ENCODE peak calls at places on chromosomes 13 and 19, in five cellular contexts. Q is psoas muscle, M is WERI-Rb-1, D is pancreas, H is esophagus squamous epithelium. E is an unnamed sample.

GRCh38 chr13:90445179-90445578 is 902.3 kb upstream of the MIR17HG start:
- DNase-seq in Q (no peak), D (no peak), M (no peak), H (no peak), E (no peak)

GRCh38 chr13:98474292-98474691 is 102.6 kb downstream of the STK24 start:
- DNase-seq in D (no peak), H (no peak), Q (no peak), M (no peak), E (no peak)

GRCh38 chr13:73210218-73210883 is 151.5 kb downstream of the KLF5 start:
- DNase-seq in Q (no peak), M (no peak), H (no peak), D (no peak), E (peak)

GRCh38 chr13:49098198-49098597 is 121.9 kb upstream of the MLNR start:
- DNase-seq in M (no peak), H (no peak), Q (no peak), D (no peak), E (no peak)

GRCh38 chr19:2336528-2337328 is 8.2 kb downstream of the SPPL2B start:
- DNase-seq in D (no peak), H (no peak), M (no peak), Q (no peak), E (no peak)

GRCh38 chr19:29662604-29663404 is 2.5 kb upstream of the PLEKHF1 start:
- DNase-seq in M (no peak), Q (peak), H (no peak), D (peak), E (peak)

GRCh38 chr13:27043013-27043412 is 128.6 kb downstream of the USP12 start:
- DNase-seq in Q (no peak), D (no peak), M (no peak), H (no peak), E (peak)

GRCh38 chr13:44760434-44760833 is 184.3 kb upstream of the TSC22D1 start:
- DNase-seq in H (no peak), Q (no peak), D (no peak), M (no peak), E (no peak)

GRCh38 chr19:44002566-44003460 is at the start of gene ZNF230:
- DNase-seq in Q (peak), H (peak), M (peak), D (peak), E (peak)

GRCh38 chr13:97460004-97460756 is 26.2 kb downstream of the RAP2A start:
- DNase-seq in Q (no peak), M (no peak), D (no peak), H (no peak), E (no peak)

GRCh38 chr13:25848822-25849740 is 202.7 kb downstream of the SHISA2 start:
- DNase-seq in H (no peak), M (no peak), Q (no peak), D (no peak), E (no peak)

GRCh38 chr13:109146912-109147624 is 517.7 kb downstream of the MYO16 start:
- DNase-seq in H (no peak), M (no peak), Q (no peak), D (no peak), E (no peak)

DNA sequence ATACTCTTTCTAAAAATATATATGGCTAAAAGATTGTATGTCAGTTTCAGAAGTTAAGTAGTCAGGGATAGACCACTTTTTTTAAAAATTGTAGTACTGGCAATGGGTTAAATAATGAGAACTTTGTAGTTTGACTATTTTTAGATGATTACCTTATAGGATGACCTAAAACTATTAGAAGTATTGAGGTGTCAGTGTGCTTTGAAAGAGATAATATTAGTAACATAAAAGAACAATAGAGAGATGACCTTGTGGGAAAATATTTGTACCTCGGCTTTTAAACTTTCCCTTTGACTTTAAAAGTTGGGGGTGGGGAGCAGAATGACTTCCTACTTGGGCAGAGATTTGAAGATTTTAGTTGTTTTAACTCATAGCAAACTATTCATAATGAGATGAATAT is 48.3 kb downstream of the SLAIN1 start:
- DNase-seq in H (no peak), Q (no peak), M (no peak), D (no peak), E (no peak)
- TF ChIP-seq CTCF in H (no peak), Q (no peak), M (no peak), D (no peak), E (no peak)

GRCh38 chr19:37056776-37057175 is 21.5 kb upstream of the ZNF420 start:
- DNase-seq in M (no peak), H (no peak), Q (no peak), D (no peak), E (no peak)
- H3K4me3 ChIP-seq in M (no peak), H (no peak), Q (no peak), D (no peak), E (no peak)

GRCh38 chr13:46210362-46211083 is 1.2 kb upstream of the LRRC63 start:
- DNase-seq in H (no peak), Q (no peak), M (no peak), D (no peak), E (no peak)
- TF ChIP-seq CTCF in H (no peak), Q (no peak), M (no peak), D (no peak), E (no peak)

DNA sequence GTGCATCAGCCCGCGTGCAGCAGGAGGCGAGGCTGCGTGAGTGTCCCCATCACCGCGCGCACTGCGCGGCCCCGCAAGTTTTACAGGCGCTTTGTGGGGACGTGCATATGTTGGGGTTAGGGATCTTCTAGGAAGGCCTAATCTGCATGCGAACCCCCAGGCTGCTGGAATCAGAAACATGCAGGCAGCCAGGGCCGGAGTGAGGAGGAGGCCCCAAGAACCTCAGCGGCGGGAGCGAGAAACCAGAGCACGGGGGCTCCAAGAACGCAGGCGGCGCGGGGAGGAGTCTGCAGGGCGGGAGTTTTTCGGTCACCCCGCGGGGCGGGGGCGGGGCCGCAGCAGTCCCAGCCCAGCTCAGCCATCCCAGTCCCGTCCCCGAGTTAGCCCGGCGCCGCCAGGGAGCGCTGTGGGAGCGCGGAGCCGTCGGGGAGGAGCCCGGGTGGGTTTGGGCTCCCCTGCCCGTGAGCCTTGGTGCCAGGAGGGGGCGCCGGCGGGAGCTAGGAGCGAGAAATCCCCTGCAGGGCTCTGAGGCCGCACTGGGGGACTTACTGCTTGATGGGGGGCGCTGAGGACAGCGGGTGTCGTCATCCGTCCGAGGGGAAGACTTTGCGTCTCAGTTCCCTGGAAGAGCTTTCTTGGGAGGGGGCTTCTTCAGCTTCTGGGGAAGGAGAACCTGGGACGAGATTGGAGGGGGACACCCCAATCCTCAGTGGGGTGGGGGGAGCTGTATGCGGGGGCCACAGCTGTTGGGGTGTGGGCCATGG is 933 bp upstream of the NRTN start:
- DNase-seq in M (peak), Q (peak), D (peak), H (no peak), E (peak)
- H3K4me3 ChIP-seq in M (peak), Q (peak), D (no peak), H (no peak), E (peak)

GRCh38 chr19:14416743-14417214 is 2.4 kb downstream of the DDX39A start:
- DNase-seq in M (no peak), H (no peak), D (no peak), Q (no peak), E (no peak)
- TF ChIP-seq CTCF in M (no peak), H (no peak), D (no peak), Q (no peak), E (no peak)

DNA sequence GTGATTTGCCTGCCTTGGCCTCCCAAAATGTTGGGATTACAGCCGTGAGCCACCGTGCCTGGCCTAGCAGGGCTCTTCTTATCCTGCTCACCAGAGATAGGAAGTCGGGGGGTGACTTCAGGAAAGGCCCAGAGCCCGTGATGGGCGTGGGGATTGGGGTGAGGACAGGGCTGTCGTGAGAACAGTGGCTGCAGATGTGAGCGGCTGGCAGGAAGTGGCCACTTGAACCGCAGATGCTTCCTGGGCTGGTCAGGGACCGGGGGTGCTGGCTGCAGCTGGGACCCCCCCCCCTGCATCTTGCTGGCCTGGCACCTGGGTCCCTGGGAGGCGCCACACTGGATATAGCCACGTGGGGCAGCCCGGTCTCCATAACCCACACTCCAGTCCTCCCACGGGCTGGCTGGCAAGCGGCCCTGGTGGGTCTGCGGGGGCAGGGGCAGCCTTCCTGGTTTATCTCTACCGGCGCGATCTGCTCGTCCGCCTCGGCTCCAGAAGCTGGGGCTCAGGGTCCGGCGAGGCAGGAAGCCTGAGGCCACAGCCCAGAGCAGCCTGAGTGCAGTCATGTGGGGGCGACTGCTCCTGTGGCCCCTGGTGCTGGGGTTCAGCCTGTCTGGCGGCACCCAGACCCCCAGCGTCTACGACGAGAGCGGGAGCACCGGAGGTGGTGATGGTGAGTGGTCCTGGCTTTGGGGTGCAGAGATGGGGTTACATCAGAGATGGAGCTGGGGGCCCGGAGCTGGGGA is at the start of gene F2RL3:
- DNase-seq in M (no peak), D (no peak), Q (peak), H (no peak), E (no peak)
- H3K4me3 ChIP-seq in M (no peak), D (no peak), Q (peak), H (peak), E (no peak)

DNA sequence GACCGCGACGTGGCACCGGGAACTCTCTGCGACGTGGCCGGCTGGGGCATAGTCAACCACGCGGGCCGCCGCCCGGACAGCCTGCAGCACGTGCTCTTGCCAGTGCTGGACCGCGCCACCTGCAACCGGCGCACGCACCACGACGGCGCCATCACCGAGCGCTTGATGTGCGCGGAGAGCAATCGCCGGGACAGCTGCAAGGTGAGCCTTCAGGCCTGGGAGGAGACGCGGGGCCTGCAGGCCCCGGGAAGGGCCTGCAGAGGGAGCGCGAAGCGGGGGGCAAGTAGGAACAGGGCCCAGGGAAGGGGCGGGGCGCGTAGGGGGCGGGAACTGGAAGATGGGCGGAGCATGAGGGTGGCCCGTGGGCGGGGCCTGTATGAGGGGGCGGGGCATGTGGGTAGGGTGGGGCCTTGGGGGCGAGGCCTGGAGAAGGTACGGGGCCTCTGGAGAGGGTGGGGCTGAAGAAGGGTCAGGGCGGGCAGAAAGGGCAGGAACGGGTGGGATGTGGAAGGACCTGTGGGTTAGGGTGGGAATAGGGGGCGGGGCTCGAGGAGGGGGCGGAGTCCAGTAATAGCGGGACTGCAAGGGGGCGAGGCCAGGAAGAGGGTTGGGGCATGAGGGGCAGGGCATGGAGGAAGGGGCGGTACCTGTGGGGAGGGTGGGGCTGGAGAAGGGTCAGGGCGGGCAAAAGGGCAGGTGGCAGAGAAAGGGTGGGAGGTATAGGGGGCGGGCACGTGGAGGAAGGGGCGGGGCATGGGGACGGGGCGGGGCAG is 2.5 kb downstream of the CFD start:
- DNase-seq in M (peak), D (no peak), H (no peak), Q (no peak), E (no peak)
- TF ChIP-seq CTCF in M (no peak), D (no peak), H (no peak), Q (no peak), E (no peak)

GRCh38 chr19:10192922-10193321 is 1.8 kb downstream of the DNMT1 start:
- DNase-seq in H (no peak), Q (no peak), D (no peak), M (no peak), E (no peak)
- H3K4me3 ChIP-seq in H (no peak), Q (no peak), D (no peak), M (no peak), E (peak)

DNA sequence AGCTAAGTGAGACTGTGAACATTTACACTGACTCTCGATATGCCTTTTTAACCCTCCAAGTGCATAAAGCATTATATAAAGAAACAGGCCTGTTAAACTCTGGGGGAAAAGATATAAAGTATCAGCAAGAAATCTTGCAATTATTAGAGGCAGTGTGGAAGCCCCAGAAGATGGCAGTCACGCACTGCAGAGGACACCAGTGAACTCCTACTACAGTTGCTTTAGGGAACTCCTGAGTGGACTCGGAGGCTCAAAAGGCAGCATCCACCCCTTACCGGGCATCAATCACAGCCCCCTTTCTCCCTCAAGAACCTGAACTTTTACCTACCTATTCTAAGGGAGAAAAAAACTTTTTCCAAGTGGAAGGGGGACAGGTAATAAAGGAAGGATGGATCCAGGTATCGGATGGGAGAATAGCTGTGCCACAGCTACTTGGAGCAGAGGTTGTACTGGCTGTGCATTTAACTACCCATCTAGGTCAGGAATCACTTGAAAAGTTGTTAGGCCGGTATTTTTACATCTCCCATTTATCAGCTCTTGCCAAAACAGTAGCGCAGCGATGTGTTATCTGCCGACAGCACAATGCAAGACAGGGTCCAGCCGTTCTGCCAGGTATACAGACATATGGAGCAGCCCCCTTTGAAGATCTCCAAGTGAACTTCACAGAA is 80.1 kb downstream of the ZNF486 start:
- DNase-seq in Q (no peak), M (peak), H (no peak), D (no peak), E (peak)
- TF ChIP-seq CTCF in Q (peak), M (peak), H (no peak), D (peak), E (peak)

E was measured in LNCaP clone FGC.